ENCODE peak calls at places on chromosomes 11 and 22, in six cellular contexts. One of them, this sample, is unnamed.

GRCh38 chr22:39994566-39995345 is at the start of gene FAM83F:
- DNase-seq in K562: peak; percentile 58
- DNase-seq in GM12878: no peak
- DNase-seq in H1: peak; percentile 79
- DNase-seq in NT2/D1: no peak
- DNase-seq in HepG2: no peak
- DNase-seq in this sample: peak; percentile 24

GRCh38 chr22:30628491-30628890 is 7.1 kb upstream of the SLC35E4 start:
- DNase-seq in GM12878: no peak
- DNase-seq in NT2/D1: no peak
- DNase-seq in HepG2: no peak
- DNase-seq in H1: no peak
- DNase-seq in K562: no peak
- DNase-seq in this sample: no peak

GRCh38 chr11:126405906-126406305 is 50.4 kb downstream of the ST3GAL4 start:
- DNase-seq in H1: no peak
- DNase-seq in HepG2: no peak
- DNase-seq in K562: no peak
- DNase-seq in GM12878: no peak
- DNase-seq in NT2/D1: no peak
- DNase-seq in this sample: peak; percentile 42

GRCh38 chr11:23364076-23364475 is 503.8 kb upstream of the CCDC179 start:
- DNase-seq in NT2/D1: no peak
- DNase-seq in K562: no peak
- DNase-seq in H1: no peak
- DNase-seq in HepG2: no peak
- DNase-seq in GM12878: no peak
- DNase-seq in this sample: no peak

GRCh38 chr11:78909386-78909785 is 334.7 kb upstream of the NARS2 start:
- DNase-seq in HepG2: no peak
- DNase-seq in NT2/D1: no peak
- DNase-seq in GM12878: no peak
- DNase-seq in H1: no peak
- DNase-seq in K562: no peak
- DNase-seq in this sample: no peak

GRCh38 chr22:38504731-38505594 is 1.1 kb downstream of the DDX17 start:
- DNase-seq in K562: peak; percentile 23
- DNase-seq in HepG2: peak; percentile 53
- DNase-seq in H1: no peak
- DNase-seq in NT2/D1: no peak
- DNase-seq in GM12878: no peak
- DNase-seq in this sample: no peak

GRCh38 chr22:46437990-46438389 is 99.4 kb downstream of the CELSR1 start:
- DNase-seq in K562: no peak
- DNase-seq in HepG2: no peak
- DNase-seq in GM12878: no peak
- DNase-seq in NT2/D1: no peak
- DNase-seq in H1: no peak
- DNase-seq in this sample: no peak

GRCh38 chr11:67464411-67465189 is 4.5 kb downstream of the TMEM134 start:
- DNase-seq in H1: peak; percentile 89
- DNase-seq in HepG2: peak; percentile 86
- DNase-seq in NT2/D1: peak; percentile 87
- DNase-seq in GM12878: peak; percentile 65
- DNase-seq in K562: peak; percentile 95
- DNase-seq in this sample: peak; percentile 81

GRCh38 chr11:39807904-39808303 is 1651.5 kb downstream of the LRRC4C start:
- DNase-seq in K562: no peak
- DNase-seq in HepG2: no peak
- DNase-seq in H1: no peak
- DNase-seq in NT2/D1: no peak
- DNase-seq in GM12878: no peak
- DNase-seq in this sample: no peak

GRCh38 chr22:23913306-23913660 is 19.1 kb downstream of the MIF start:
- DNase-seq in H1: no peak
- DNase-seq in HepG2: no peak
- DNase-seq in GM12878: no peak
- DNase-seq in NT2/D1: no peak
- DNase-seq in K562: no peak
- DNase-seq in this sample: no peak

GRCh38 chr11:69691449-69691848 is 12.4 kb downstream of the FGF19 start:
- DNase-seq in GM12878: no peak
- DNase-seq in HepG2: no peak
- DNase-seq in K562: no peak
- DNase-seq in H1: no peak
- DNase-seq in NT2/D1: no peak
- DNase-seq in this sample: peak; percentile 74

GRCh38 chr11:97965849-97966646 is 1054.7 kb upstream of the CNTN5 start:
- DNase-seq in H1: no peak
- DNase-seq in K562: no peak
- DNase-seq in HepG2: no peak
- DNase-seq in NT2/D1: no peak
- DNase-seq in GM12878: no peak
- DNase-seq in this sample: no peak

GRCh38 chr11:113806403-113806802 is 26.8 kb downstream of the CLDN25 start:
- DNase-seq in GM12878: no peak
- DNase-seq in H1: peak; percentile 70
- DNase-seq in NT2/D1: peak; percentile 33
- DNase-seq in HepG2: peak; percentile 64
- DNase-seq in K562: peak; percentile 30
- DNase-seq in this sample: peak; percentile 12

GRCh38 chr11:106879029-106879428 is 139.2 kb downstream of the GUCY1A2 start:
- DNase-seq in HepG2: no peak
- DNase-seq in GM12878: no peak
- DNase-seq in H1: no peak
- DNase-seq in NT2/D1: no peak
- DNase-seq in K562: no peak
- DNase-seq in this sample: no peak

GRCh38 chr11:8765294-8765693 is 82.7 kb downstream of the RPL27A start:
- DNase-seq in NT2/D1: no peak
- DNase-seq in GM12878: no peak
- DNase-seq in K562: no peak
- DNase-seq in H1: no peak
- DNase-seq in HepG2: peak; percentile 49
- DNase-seq in this sample: no peak

GRCh38 chr11:86182976-86183584 is 61.5 kb upstream of the EED start:
- DNase-seq in GM12878: peak; percentile 88
- DNase-seq in H1: no peak
- DNase-seq in HepG2: no peak
- DNase-seq in K562: peak; percentile 85
- DNase-seq in NT2/D1: no peak
- DNase-seq in this sample: no peak
- TF ChIP-seq ZNF274 in GM12878: no peak
- TF ChIP-seq ZNF274 in H1: no peak
- TF ChIP-seq ZNF274 in HepG2: no peak
- TF ChIP-seq ZNF274 in K562: no peak
- TF ChIP-seq ZNF274 in NT2/D1: no peak
- TF ChIP-seq ZNF274 in this sample: no peak

GRCh38 chr11:33574366-33574765 is 126.3 kb downstream of the C11orf91 start:
- DNase-seq in HepG2: no peak
- DNase-seq in GM12878: no peak
- DNase-seq in H1: no peak
- DNase-seq in K562: no peak
- DNase-seq in NT2/D1: no peak
- DNase-seq in this sample: no peak

GRCh38 chr11:33575311-33575710 is 125.3 kb downstream of the C11orf91 start:
- DNase-seq in HepG2: no peak
- DNase-seq in NT2/D1: no peak
- DNase-seq in K562: no peak
- DNase-seq in H1: no peak
- DNase-seq in GM12878: peak; percentile 32
- DNase-seq in this sample: no peak

GRCh38 chr11:33582636-33583325 is 117.8 kb downstream of the C11orf91 start:
- DNase-seq in HepG2: no peak
- DNase-seq in GM12878: no peak
- DNase-seq in H1: no peak
- DNase-seq in NT2/D1: no peak
- DNase-seq in K562: no peak
- DNase-seq in this sample: no peak

DNA sequence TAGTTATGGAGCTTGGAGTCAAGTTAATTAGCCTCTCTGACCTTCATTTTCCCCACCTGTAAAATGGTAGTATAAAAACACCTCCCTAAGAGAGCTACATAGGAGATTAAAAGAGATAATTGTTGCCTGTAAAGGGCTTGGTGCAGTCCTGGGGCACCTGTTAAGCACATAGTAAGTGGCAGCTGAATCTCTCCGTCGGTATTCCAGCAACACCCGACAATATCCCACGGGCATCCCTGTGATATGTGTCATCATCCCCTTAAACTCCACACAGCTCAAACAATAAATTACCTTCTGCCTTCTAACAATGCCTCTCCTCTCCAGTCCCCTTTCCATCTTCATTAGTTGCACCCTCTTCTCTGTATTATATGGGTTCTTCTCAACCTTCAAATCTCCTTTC is 121.5 kb downstream of the C11orf91 start:
- DNase-seq in K562: no peak
- DNase-seq in H1: no peak
- DNase-seq in GM12878: no peak
- DNase-seq in HepG2: no peak
- DNase-seq in NT2/D1: no peak
- DNase-seq in this sample: no peak
- TF ChIP-seq ZNF274 in K562: no peak
- TF ChIP-seq ZNF274 in H1: no peak
- TF ChIP-seq ZNF274 in GM12878: no peak
- TF ChIP-seq ZNF274 in HepG2: no peak
- TF ChIP-seq ZNF274 in NT2/D1: no peak
- TF ChIP-seq ZNF274 in this sample: no peak

GRCh38 chr11:128582496-128583366 is 4.6 kb downstream of the ETS1 start:
- DNase-seq in GM12878: no peak
- DNase-seq in H1: no peak
- DNase-seq in K562: no peak
- DNase-seq in HepG2: no peak
- DNase-seq in NT2/D1: peak; percentile 70
- DNase-seq in this sample: no peak
- TF ChIP-seq ZNF274 in GM12878: no peak
- TF ChIP-seq ZNF274 in H1: no peak
- TF ChIP-seq ZNF274 in K562: no peak
- TF ChIP-seq ZNF274 in HepG2: no peak
- TF ChIP-seq ZNF274 in NT2/D1: no peak
- TF ChIP-seq ZNF274 in this sample: no peak

GRCh38 chr11:73322986-73323306 is 14.9 kb downstream of the ARHGEF17 start:
- DNase-seq in GM12878: no peak
- DNase-seq in H1: no peak
- DNase-seq in K562: no peak
- DNase-seq in NT2/D1: no peak
- DNase-seq in HepG2: no peak
- DNase-seq in this sample: no peak

GRCh38 chr11:73318501-73319011 is 10.5 kb downstream of the ARHGEF17 start:
- DNase-seq in HepG2: no peak
- DNase-seq in NT2/D1: no peak
- DNase-seq in K562: no peak
- DNase-seq in H1: no peak
- DNase-seq in GM12878: no peak
- DNase-seq in this sample: no peak

GRCh38 chr11:73321342-73322110 is 13.4 kb downstream of the ARHGEF17 start:
- DNase-seq in NT2/D1: no peak
- DNase-seq in HepG2: no peak
- DNase-seq in GM12878: no peak
- DNase-seq in K562: no peak
- DNase-seq in H1: no peak
- DNase-seq in this sample: no peak

GRCh38 chr11:73322111-73322985 is 14.3 kb downstream of the ARHGEF17 start:
- DNase-seq in K562: no peak
- DNase-seq in HepG2: no peak
- DNase-seq in GM12878: no peak
- DNase-seq in H1: no peak
- DNase-seq in NT2/D1: no peak
- DNase-seq in this sample: no peak

DNA sequence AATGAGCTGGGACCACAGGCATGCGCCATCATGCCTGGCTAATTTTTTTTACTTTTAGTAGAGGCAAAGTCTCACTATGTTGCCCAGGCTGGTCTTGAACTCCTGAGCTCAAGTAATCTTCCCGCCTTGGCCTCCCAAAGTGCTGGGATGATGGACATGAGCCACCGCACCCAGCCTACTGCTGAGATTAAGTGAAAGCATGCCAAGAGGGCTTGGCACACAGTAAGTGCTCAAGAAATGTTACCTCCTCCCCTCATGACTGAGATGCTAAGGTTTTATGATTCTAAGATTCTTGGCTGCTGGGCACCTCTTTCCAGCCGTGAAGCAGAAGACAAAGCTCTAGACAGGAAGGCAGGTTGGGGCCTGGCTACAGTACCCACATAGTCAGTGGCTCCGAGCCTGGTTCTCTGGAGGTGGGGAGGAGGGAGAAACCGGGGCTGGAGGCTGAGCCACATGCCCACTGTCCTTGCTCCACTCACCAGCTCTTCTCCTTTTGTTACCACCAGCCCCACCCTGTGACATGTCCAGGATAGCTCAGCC is 12.8 kb downstream of the ARHGEF17 start:
- DNase-seq in NT2/D1: no peak
- DNase-seq in GM12878: no peak
- DNase-seq in H1: no peak
- DNase-seq in HepG2: no peak
- DNase-seq in K562: no peak
- DNase-seq in this sample: no peak
- TF ChIP-seq ZNF274 in NT2/D1: no peak
- TF ChIP-seq ZNF274 in GM12878: no peak
- TF ChIP-seq ZNF274 in H1: no peak
- TF ChIP-seq ZNF274 in HepG2: no peak
- TF ChIP-seq ZNF274 in K562: no peak
- TF ChIP-seq ZNF274 in this sample: no peak

GRCh38 chr11:1773711-1774550 is 10.2 kb upstream of the CTSD start:
- DNase-seq in HepG2: no peak
- DNase-seq in K562: no peak
- DNase-seq in NT2/D1: no peak
- DNase-seq in H1: no peak
- DNase-seq in GM12878: no peak
- DNase-seq in this sample: no peak
- TF ChIP-seq ZNF274 in HepG2: no peak
- TF ChIP-seq ZNF274 in K562: no peak
- TF ChIP-seq ZNF274 in NT2/D1: no peak
- TF ChIP-seq ZNF274 in H1: no peak
- TF ChIP-seq ZNF274 in GM12878: no peak
- TF ChIP-seq ZNF274 in this sample: no peak

This sample was measured in HCT116.